ENCODE peak calls at places on chromosomes 3 and 15, in seven cellular contexts. Q, F, L, X, H, Y and K are unnamed samples.

GRCh38 chr3:38519651-38520050 is 23.5 kb downstream of the EXOG start:
- DNase-seq in H (no peak), X (no peak), Q (no peak), Y (no peak), L (no peak), F (no peak), K (peak)

GRCh38 chr15:70237626-70238025 is 139.9 kb upstream of the TLE3 start:
- DNase-seq in H (no peak), F (no peak), L (no peak), X (no peak), Y (no peak), Q (no peak), K (no peak)

GRCh38 chr15:69579950-69580618 is 127.5 kb downstream of the RPLP1 start:
- DNase-seq in F (no peak), H (no peak), L (no peak), Y (no peak), X (no peak), Q (no peak), K (no peak)

GRCh38 chr15:92439311-92439710 is 45.6 kb downstream of the ST8SIA2 start:
- DNase-seq in L (no peak), Q (no peak), F (no peak), Y (no peak), H (no peak), X (no peak), K (no peak)

GRCh38 chr3:62363275-62363674 is 10.1 kb downstream of the FEZF2 start:
- DNase-seq in X (no peak), Q (no peak), H (no peak), L (no peak), F (no peak), Y (no peak), K (no peak)

GRCh38 chr3:180808823-180809575 is 103.5 kb upstream of the FXR1 start:
- DNase-seq in Q (no peak), L (no peak), Y (no peak), H (no peak), F (no peak), X (no peak), K (no peak)

GRCh38 chr3:72258786-72259185 is 473.8 kb upstream of the PROK2 start:
- DNase-seq in H (no peak), L (no peak), X (no peak), F (no peak), Q (no peak), Y (no peak), K (no peak)

GRCh38 chr15:69121198-69121828 is 39.1 kb upstream of the GLCE start:
- DNase-seq in Q (no peak), L (no peak), Y (no peak), F (no peak), X (no peak), H (no peak), K (no peak)

GRCh38 chr3:60431599-60431958 is 819.7 kb downstream of the FHIT start:
- DNase-seq in F (no peak), X (no peak), L (peak), Y (peak), H (peak), Q (peak), K (peak)

GRCh38 chr3:62876064-62876463 is 848 bp upstream of the CADPS start:
- DNase-seq in H (no peak), Q (peak), L (peak), F (peak), X (peak), Y (peak), K (peak)

GRCh38 chr3:114121996-114122709 is 56.7 kb downstream of the DRD3 start:
- DNase-seq in Y (peak), F (no peak), H (no peak), Q (no peak), L (peak), X (no peak), K (no peak)

GRCh38 chr3:12916159-12916558 is 74.8 kb upstream of the RPL32 start:
- DNase-seq in F (no peak), X (no peak), L (no peak), Q (no peak), Y (no peak), H (no peak), K (no peak)

GRCh38 chr15:43150171-43150929 is 17.0 kb downstream of the TMEM62 start:
- DNase-seq in L (peak), Y (peak), H (no peak), Q (no peak), F (no peak), X (peak), K (peak)

GRCh38 chr3:40691598-40691905 is 166.8 kb downstream of the ZNF621 start:
- DNase-seq in Y (no peak), H (no peak), L (no peak), X (no peak), F (no peak), Q (no peak), K (no peak)

GRCh38 chr15:89107984-89108383 is 19.7 kb downstream of the ABHD2 start:
- DNase-seq in Y (no peak), F (no peak), H (no peak), Q (no peak), L (no peak), X (no peak), K (no peak)

GRCh38 chr3:30236011-30236410 is 370.4 kb upstream of the TGFBR2 start:
- DNase-seq in F (no peak), Y (no peak), X (no peak), H (no peak), Q (no peak), L (no peak), K (no peak)

GRCh38 chr3:182214406-182214805 is 502.7 kb downstream of the SOX2 start:
- DNase-seq in F (no peak), Q (no peak), X (no peak), L (no peak), H (no peak), Y (no peak), K (no peak)

GRCh38 chr3:13352621-13353131 is 67.4 kb downstream of the NUP210 start:
- DNase-seq in Q (no peak), F (no peak), H (no peak), Y (peak), L (peak), X (no peak), K (peak)

GRCh38 chr3:89845053-89845452 is 737.6 kb downstream of the EPHA3 start:
- DNase-seq in X (no peak), L (no peak), F (no peak), Y (no peak), Q (no peak), H (no peak), K (no peak)

GRCh38 chr3:39631136-39631535 is 163.7 kb downstream of the MOBP start:
- DNase-seq in X (no peak), Q (no peak), H (no peak), Y (no peak), L (no peak), F (no peak), K (no peak)

GRCh38 chr15:70376929-70377691 is 279.4 kb upstream of the TLE3 start:
- DNase-seq in X (no peak), F (no peak), L (peak), Q (peak), H (no peak), Y (peak), K (peak)

GRCh38 chr3:156535162-156535627 is 19.7 kb downstream of the SSR3 start:
- DNase-seq in X (peak), F (no peak), Q (no peak), H (peak), L (peak), Y (peak), K (peak)

GRCh38 chr3:81443948-81444347 is 317.5 kb downstream of the GBE1 start:
- DNase-seq in X (no peak), Y (no peak), H (no peak), L (peak), Q (no peak), F (no peak), K (no peak)

GRCh38 chr15:39179980-39180379 is 400.9 kb upstream of the THBS1 start:
- DNase-seq in L (peak), H (no peak), F (no peak), X (no peak), Y (no peak), Q (no peak), K (no peak)

GRCh38 chr3:175605851-175606250 is 746.7 kb downstream of the NAALADL2 start:
- DNase-seq in L (no peak), Y (peak), Q (no peak), H (no peak), X (no peak), F (peak), K (peak)

GRCh38 chr3:33211444-33211843 is 7.2 kb downstream of the SUSD5 start:
- DNase-seq in H (no peak), L (peak), F (no peak), X (no peak), Q (no peak), Y (peak), K (no peak)

GRCh38 chr3:173933113-173933512 is 535.6 kb downstream of the NLGN1 start:
- DNase-seq in L (no peak), H (no peak), F (no peak), Y (no peak), X (no peak), Q (no peak), K (peak)

GRCh38 chr3:66473181-66473580 is 27.6 kb downstream of the LRIG1 start:
- DNase-seq in H (no peak), Y (peak), L (peak), F (no peak), X (no peak), Q (no peak), K (no peak)

GRCh38 chr3:23324745-23325144 is 121.6 kb downstream of the UBE2E2 start:
- DNase-seq in L (peak), Y (peak), F (no peak), X (no peak), Q (no peak), H (no peak), K (peak)

GRCh38 chr15:60935130-60935529 is 294.0 kb downstream of the RORA start:
- DNase-seq in Y (no peak), H (no peak), L (no peak), F (no peak), Q (no peak), X (no peak), K (no peak)

GRCh38 chr3:170862618-170863374 is 7.2 kb downstream of the RPL22L1 start:
- DNase-seq in L (peak), F (no peak), X (peak), Y (no peak), H (no peak), Q (no peak), K (peak)

GRCh38 chr3:8869613-8870012 is 93.7 kb downstream of the RAD18 start:
- DNase-seq in X (peak), Y (peak), Q (no peak), L (peak), F (peak), H (no peak), K (peak)

GRCh38 chr15:83299462-83299861 is 15.0 kb upstream of the BNC1 start:
- DNase-seq in H (no peak), F (no peak), X (no peak), Q (no peak), Y (no peak), L (no peak), K (peak)

GRCh38 chr3:186208328-186208989 is 99.6 kb upstream of the ETV5 start:
- DNase-seq in Q (no peak), F (no peak), X (no peak), H (no peak), L (no peak), Y (no peak), K (peak)
- H3K18ac ChIP-seq in Q (no peak), F (no peak), X (no peak), H (no peak), L (no peak), Y (no peak), K (no peak)

DNA sequence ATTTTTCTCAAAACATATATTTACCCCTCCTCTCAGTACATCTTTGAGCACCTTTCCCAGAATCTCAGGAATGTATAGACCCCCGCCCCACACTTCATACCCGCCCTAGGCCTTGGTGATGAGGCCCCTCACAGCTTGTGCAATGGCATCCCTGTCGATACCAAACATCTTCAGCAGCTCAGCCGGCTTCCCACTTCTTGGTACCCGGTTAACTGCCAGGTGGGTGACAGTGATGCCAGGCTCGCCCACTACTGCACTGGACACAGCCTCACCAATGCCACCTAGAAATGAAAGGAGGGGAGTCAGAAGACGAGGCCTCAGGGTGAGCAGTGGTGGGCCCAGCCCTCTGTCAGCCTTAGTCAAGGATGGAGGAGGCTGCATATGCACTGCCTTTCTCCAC is 30.2 kb downstream of the TKT start:
- DNase-seq in F (no peak), L (no peak), X (no peak), H (no peak), Y (no peak), Q (no peak), K (no peak)
- H3K18ac ChIP-seq in F (no peak), L (no peak), X (no peak), H (no peak), Y (no peak), Q (no peak), K (no peak)

DNA sequence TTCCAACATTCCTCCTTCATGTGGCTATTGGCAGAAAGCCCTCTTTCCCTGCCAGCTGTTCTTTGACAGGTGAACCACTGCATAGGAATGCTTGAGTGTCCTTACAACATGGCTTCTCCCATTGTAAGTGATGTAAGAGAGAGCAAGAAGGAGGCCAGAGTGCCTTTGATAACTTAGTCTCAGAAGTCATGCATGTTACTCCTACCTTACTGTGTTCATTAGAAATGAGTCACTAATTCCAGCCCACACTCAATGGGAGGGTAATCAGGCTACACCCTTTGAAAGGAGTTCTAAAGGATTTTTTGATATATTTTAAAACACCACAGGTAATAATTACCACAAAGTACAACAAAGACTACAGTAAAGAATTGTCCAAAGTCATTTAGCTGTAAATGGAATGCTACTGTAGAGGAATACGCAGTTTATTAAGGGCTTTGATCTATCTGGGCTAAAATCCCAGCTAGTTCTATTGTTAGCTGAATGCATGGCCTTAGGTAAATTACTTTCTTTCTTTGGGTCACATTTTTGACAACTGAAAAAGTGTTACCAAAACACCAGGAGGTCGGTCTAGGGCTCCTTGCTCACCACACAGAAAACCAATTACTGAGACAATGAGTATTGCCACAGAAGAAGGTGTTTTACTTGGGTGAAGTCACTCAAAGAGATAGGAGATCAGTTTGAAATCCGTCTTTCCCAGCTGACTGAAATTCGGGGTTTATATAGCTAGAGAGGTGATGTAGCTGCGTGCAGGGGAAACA is 154.9 kb downstream of the GRM7 start:
- DNase-seq in Y (no peak), X (no peak), L (no peak), F (no peak), Q (no peak), H (no peak), K (peak)
- H3K18ac ChIP-seq in Y (no peak), X (no peak), L (no peak), F (no peak), Q (no peak), H (no peak), K (no peak)

DNA sequence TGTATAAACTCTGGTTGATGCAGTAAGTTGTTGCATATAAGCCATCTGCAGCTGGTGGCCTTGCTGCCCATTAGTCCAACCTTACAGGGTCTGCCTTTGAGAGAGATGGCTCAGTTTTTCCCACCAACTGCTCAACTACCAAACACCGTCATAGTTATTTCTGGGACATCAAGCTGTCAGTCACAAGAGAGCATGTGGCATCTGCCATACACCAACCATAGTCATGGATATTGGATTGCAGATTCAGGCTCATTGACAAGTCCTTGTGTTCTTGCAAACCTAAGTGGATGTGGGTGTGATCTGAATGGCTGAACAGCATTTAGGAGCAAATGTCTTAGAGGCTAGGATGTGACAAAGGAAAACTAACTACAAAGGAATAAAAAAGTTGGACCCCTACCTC is 137.6 kb downstream of the ADAMTS17 start:
- DNase-seq in F (no peak), L (no peak), X (no peak), H (no peak), Y (no peak), Q (no peak), K (no peak)
- H3K18ac ChIP-seq in F (no peak), L (no peak), X (no peak), H (no peak), Y (no peak), Q (no peak), K (no peak)

GRCh38 chr3:194682189-194682588 is 3.5 kb upstream of the FAM43A start:
- DNase-seq in Q (no peak), H (no peak), L (no peak), Y (no peak), X (no peak), F (no peak), K (no peak)
- H3K18ac ChIP-seq in Q (no peak), H (no peak), L (no peak), Y (no peak), X (no peak), F (no peak), K (no peak)

DNA sequence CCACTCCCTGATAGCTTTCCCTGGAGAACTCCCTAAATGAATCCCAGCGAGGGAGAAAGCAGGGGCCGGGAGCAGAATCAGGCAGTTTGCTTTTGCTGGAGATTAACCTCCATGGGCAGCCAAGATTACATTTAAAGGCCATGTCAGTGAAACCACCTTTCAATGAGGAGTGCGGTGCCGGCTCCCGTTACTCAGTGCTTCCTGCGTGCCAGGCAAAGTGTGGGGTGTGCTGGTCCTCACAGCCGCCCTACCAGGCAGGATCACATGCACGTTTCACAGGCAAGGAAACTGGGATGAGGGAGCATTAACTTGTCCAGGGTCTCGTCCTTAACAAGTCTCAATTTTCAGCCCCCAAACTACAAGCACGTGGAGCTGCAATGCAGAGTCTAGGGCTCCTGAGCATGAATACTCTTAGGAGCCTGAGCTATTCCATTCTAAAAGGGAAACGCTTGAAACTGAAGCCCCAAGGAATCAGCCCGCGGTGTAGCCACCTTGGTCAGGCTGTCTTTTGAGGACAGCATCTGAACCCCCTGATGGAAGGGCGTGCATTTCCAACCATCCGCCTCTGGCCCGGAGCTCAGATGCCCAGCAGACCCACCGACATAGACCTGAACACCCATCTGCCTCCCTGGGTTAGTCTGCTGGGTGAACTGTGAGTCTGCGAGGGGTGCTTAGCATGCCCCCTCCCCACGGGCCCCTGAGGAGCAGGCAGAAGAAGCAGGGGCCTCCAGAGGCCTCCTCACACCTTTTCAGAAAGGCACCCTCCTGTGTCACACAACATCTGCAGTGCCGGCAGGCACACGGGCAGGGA is 5.6 kb downstream of the IGDCC3 start:
- DNase-seq in Q (peak), L (no peak), H (no peak), X (no peak), F (no peak), Y (no peak), K (no peak)
- H3K18ac ChIP-seq in Q (no peak), L (no peak), H (peak), X (peak), F (peak), Y (no peak), K (no peak)

DNA sequence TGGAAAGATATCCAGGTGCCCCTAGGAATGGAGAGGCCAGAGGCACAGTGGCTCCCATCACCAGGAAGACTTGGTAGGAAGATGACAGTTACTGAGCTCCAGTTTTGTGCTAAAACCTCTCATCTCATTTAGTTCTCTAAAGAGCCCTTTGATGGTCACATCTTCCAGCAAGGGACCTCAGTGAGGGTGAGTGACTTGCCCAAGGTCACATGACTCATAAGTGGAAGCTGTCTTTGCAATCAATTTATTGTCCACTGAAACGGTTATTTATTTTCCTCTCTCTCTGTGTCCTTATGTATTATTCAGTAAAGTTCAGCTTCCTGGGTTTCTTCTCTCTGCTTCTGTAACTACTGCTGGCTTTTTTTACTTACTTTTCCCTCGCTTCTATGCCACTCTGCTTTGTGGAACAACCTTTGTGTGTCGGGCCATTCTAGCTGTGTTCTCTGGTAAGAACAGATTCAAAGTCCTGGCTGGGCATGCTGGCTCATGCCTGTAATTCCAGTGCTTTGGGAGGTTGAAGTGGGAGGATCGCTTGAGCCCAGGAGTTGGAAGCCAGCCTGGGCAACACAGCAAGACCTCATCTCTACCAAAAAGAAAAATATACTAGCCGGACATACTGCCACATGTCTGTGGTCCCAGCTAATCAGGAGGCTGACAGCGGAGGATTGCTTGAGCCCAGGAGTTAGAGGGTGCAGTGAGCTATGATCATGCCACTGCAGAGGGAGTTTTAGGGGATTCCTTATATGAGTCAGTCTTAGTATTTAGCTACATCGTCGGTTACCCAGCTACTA is 55.9 kb downstream of the PDIA5 start:
- DNase-seq in H (no peak), F (no peak), L (peak), Y (peak), Q (no peak), X (no peak), K (no peak)
- H3K18ac ChIP-seq in H (no peak), F (no peak), L (no peak), Y (no peak), Q (no peak), X (no peak), K (no peak)